ENCODE peak calls at places on chromosomes 12 and 14, in seven cellular contexts. J, O, Q, L, V, G and N are unnamed samples.

GRCh38 chr14:70567791-70568190 is 32.7 kb downstream of the MED6 start:
- DNase-seq in J (no peak), O (peak; percentile 60), Q (peak; percentile 53), L (peak; percentile 46), V (no peak), G (peak; percentile 43), N (peak; percentile 5)

GRCh38 chr12:25364529-25365339 is 114.0 kb upstream of the KRAS start:
- DNase-seq in J (no peak), O (no peak), Q (no peak), L (no peak), V (no peak), G (no peak), N (no peak)

GRCh38 chr12:105725054-105725453 is 394.6 kb downstream of the C12orf75 start:
- DNase-seq in J (no peak), O (no peak), Q (peak; percentile 23), L (peak; percentile 61), V (no peak), G (no peak), N (no peak)

GRCh38 chr14:103028772-103029171 is 28.6 kb downstream of the CDC42BPB start:
- DNase-seq in J (no peak), O (no peak), Q (no peak), L (no peak), V (no peak), G (no peak), N (no peak)

GRCh38 chr14:31950760-31951637 is 126.1 kb upstream of the ARHGAP5 start:
- DNase-seq in J (peak; percentile 56), O (peak; percentile 49), Q (peak; percentile 38), L (peak; percentile 70), V (peak; percentile 80), G (peak; percentile 72), N (no peak)

GRCh38 chr14:96625436-96625945 is 123.3 kb downstream of the PAPOLA start:
- DNase-seq in J (no peak), O (no peak), Q (no peak), L (no peak), V (peak; percentile 30), G (no peak), N (no peak)

GRCh38 chr12:124928912-124929530 is 14.6 kb upstream of the UBC start:
- DNase-seq in J (no peak), O (no peak), Q (no peak), L (no peak), V (no peak), G (no peak), N (no peak)

GRCh38 chr12:65334534-65334933 is 56.1 kb downstream of the MSRB3 start:
- DNase-seq in J (no peak), O (peak; percentile 45), Q (peak; percentile 25), L (no peak), V (no peak), G (peak; percentile 26), N (no peak)

GRCh38 chr12:104457746-104458644 is 1.2 kb downstream of the CHST11 start:
- DNase-seq in J (peak; percentile 31), O (no peak), Q (no peak), L (no peak), V (peak; percentile 79), G (peak; percentile 17), N (no peak)

GRCh38 chr14:61477845-61478438 is 156.6 kb downstream of the PRKCH start:
- DNase-seq in J (peak; percentile 81), O (peak; percentile 67), Q (peak; percentile 62), L (peak; percentile 86), V (peak; percentile 90), G (peak; percentile 37), N (no peak)

GRCh38 chr12:132614861-132615578 is 3.6 kb upstream of the P2RX2 start:
- DNase-seq in J (peak; percentile 85), O (peak; percentile 90), Q (peak; percentile 89), L (peak; percentile 90), V (peak; percentile 90), G (peak; percentile 74), N (peak; percentile 28)

GRCh38 chr14:66359500-66359899 is 126.7 kb upstream of the CCDC196 start:
- DNase-seq in J (no peak), O (peak; percentile 79), Q (peak; percentile 82), L (peak; percentile 81), V (no peak), G (peak; percentile 25), N (no peak)
- H3K4me3 ChIP-seq in J (no peak overlapping the region), O (no peak overlapping the region), Q (no peak overlapping the region), L (no peak overlapping the region), V (no peak overlapping the region), G (no peak overlapping the region), N (no peak overlapping the region)

GRCh38 chr14:69291396-69291795 is 31.4 kb downstream of the GALNT16 start:
- DNase-seq in J (no peak), O (no peak), Q (no peak), L (no peak), V (peak; percentile 53), G (no peak), N (no peak)
- TF ChIP-seq CTCF in J (no peak), O (no peak), Q (no peak), L (no peak), V (no peak), G (no peak), N (no peak)

DNA sequence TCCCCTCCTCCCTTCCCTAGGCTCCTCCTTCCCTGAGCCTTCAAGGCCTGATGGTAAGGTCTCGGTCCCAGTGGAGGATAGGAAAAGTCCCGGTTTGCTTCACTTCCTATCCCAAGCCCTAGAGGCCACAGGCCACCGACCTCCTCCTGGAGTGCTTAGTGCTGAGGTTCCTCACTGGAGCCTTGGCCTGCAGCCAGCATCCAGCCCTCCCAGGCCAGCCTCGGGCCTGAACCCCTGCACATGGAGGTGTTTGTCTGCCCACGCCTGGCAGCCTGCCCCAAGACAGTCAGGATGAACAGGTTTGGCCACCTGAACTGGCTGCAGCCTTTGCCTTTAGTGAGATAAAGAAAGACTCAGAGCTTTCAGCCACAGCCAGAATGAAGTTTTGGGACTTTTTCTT is 15.8 kb upstream of the KRT7 start:
- DNase-seq in J (peak; percentile 73), O (peak; percentile 56), Q (no peak), L (no peak), V (peak; percentile 96), G (peak; percentile 91), N (no peak)
- H3K4me3 ChIP-seq in J (no peak overlapping the region), O (no peak overlapping the region), Q (no peak overlapping the region), L (no peak overlapping the region), V (no peak overlapping the region), G (no peak overlapping the region), N (no peak overlapping the region)

GRCh38 chr12:31325524-31325875 is 450 bp downstream of the SINHCAF start:
- DNase-seq in J (no peak), O (peak; percentile 11), Q (no peak), L (no peak), V (peak; percentile 81), G (no peak), N (no peak)

GRCh38 chr12:31325877-31326631 is at the start of gene SINHCAF:
- DNase-seq in J (peak; percentile 100), O (peak; percentile 98), Q (peak; percentile 98), L (peak; percentile 99), V (peak; percentile 100), G (peak; percentile 98), N (peak; percentile 89)

GRCh38 chr12:31326689-31327659 is 1.0 kb upstream of the SINHCAF start:
- DNase-seq in J (no peak), O (peak; percentile 13), Q (peak; percentile 33), L (peak; percentile 31), V (no peak), G (no peak), N (no peak)

GRCh38 chr12:31331242-31331641 is 5.3 kb upstream of the SINHCAF start:
- DNase-seq in J (no peak), O (no peak), Q (no peak), L (no peak), V (no peak), G (no peak), N (no peak)
- TF ChIP-seq CTCF in J (no peak), O (no peak), Q (no peak), L (no peak), V (no peak), G (no peak), N (no peak)